ENCODE peak calls at places on chromosomes 6 and 20, in five cellular contexts. O, R, Q, W and J are unnamed samples. For H3K27me3, the result is how much of the 10 kb centered on the place peaks cover.

GRCh38 chr20:8805737-8806442 is 263.0 kb upstream of the PLCB4 start:
- DNase-seq in R (no peak), Q (no peak), W (no peak), O (no peak), J (no peak)

GRCh38 chr20:1844723-1845523 is 50.3 kb upstream of the SIRPA start:
- DNase-seq in Q (no peak), O (peak), W (no peak), R (no peak), J (no peak)

GRCh38 chr6:150635906-150636514 is 36.3 kb downstream of the PLEKHG1 start:
- DNase-seq in O (no peak), R (no peak), W (no peak), Q (no peak), J (no peak)

GRCh38 chr6:112881828-112882227 is 534.7 kb downstream of the RFPL4B start:
- DNase-seq in Q (no peak), O (no peak), W (no peak), R (no peak), J (no peak)

GRCh38 chr6:158646023-158646888 is 1.7 kb upstream of the DYNLT1 start:
- DNase-seq in W (no peak), O (no peak), Q (no peak), R (no peak), J (peak)

GRCh38 chr20:31476648-31477220 is 1.6 kb downstream of the REM1 start:
- DNase-seq in O (no peak), Q (no peak), R (no peak), W (no peak), J (no peak)

GRCh38 chr6:22575190-22575589 is 5.8 kb downstream of the HDGFL1 start:
- DNase-seq in W (no peak), O (no peak), Q (no peak), R (no peak), J (no peak)

GRCh38 chr6:113856571-113857564 is at the start of gene MARCKS:
- DNase-seq in O (peak), Q (peak), R (peak), W (peak), J (peak)

GRCh38 chr20:49695830-49696229 is 17.8 kb downstream of the B4GALT5 start:
- DNase-seq in R (no peak), Q (no peak), O (no peak), W (no peak), J (no peak)

GRCh38 chr20:49699200-49699992 is 14.3 kb downstream of the B4GALT5 start:
- DNase-seq in Q (no peak), R (no peak), W (no peak), O (no peak), J (no peak)

GRCh38 chr20:49698477-49698876 is 15.2 kb downstream of the B4GALT5 start:
- DNase-seq in W (no peak), R (no peak), Q (no peak), O (no peak), J (no peak)

GRCh38 chr20:49696594-49696993 is 17.1 kb downstream of the B4GALT5 start:
- DNase-seq in W (no peak), O (no peak), R (no peak), Q (no peak), J (no peak)

DNA sequence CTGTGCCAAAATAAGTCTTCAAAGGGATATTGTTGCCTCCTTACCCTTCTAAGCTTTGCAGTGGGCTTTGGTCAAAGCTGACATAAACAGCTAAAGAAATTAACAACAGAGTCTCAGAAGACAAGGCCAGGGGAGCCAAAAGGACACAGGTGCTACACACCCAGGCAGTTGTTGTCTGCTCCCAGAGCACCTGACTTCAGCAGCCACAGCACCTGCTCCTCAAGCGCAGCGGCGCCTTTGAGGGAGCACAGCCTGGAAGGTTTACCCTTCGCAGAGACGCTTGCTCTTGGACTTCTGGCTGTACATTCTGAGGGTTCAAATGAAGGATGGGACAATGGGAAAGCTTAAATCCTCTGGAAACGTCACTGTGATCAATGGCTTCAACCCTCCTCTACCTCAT is 16.6 kb downstream of the B4GALT5 start:
- DNase-seq in W (no peak), Q (no peak), O (no peak), R (no peak), J (no peak)
- H3K27ac ChIP-seq in W (no peak), Q (no peak), O (no peak), R (no peak), J (no peak)

DNA sequence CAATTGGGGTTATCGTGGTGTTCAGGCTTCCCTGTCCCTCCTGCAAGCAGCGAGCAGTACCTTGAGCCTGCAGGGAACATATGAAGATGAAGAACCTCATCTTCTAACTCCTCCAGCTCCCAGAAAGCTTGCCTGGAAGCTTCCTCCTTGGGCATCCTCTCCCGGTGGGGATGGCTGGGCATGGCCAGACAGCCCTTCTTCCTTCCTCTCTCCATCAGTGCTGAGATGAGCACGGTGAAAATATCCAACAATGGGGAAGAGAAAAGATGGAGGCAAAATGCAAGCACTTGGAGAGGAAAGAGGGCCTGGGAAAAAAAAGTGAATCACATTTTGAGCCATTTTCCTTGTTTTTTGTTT is 107.7 kb upstream of the FOXA2 start:
- DNase-seq in O (no peak), R (no peak), Q (no peak), W (no peak), J (no peak)
- H3K4me3 ChIP-seq in O (peak), R (peak), Q (no peak), W (no peak), J (no peak)

GRCh38 chr6:5994234-5994998 is 12.3 kb downstream of the NRN1 start:
- DNase-seq in O (no peak), Q (no peak), R (no peak), W (peak), J (no peak)
- H3K27me3 ChIP-seq in O (half or more), Q (under half), R (under half), W (under half), J (half or more)

GRCh38 chr20:4929686-4930397 is 71.5 kb downstream of the SLC23A2 start:
- DNase-seq in W (no peak), O (no peak), Q (no peak), R (no peak), J (no peak)

GRCh38 chr20:4924032-4924431 is 77.3 kb downstream of the SLC23A2 start:
- DNase-seq in W (no peak), Q (no peak), O (no peak), R (no peak), J (no peak)

GRCh38 chr20:4926531-4927156 is 74.7 kb downstream of the SLC23A2 start:
- DNase-seq in R (no peak), O (no peak), W (no peak), Q (no peak), J (no peak)

GRCh38 chr20:4922186-4922585 is 79.1 kb downstream of the SLC23A2 start:
- DNase-seq in Q (no peak), W (peak), O (no peak), R (no peak), J (no peak)

GRCh38 chr20:4925842-4926530 is 75.3 kb downstream of the SLC23A2 start:
- DNase-seq in W (no peak), R (no peak), O (peak), Q (peak), J (peak)
- H3K27ac ChIP-seq in W (no peak), R (peak), O (peak), Q (peak), J (peak)

DNA sequence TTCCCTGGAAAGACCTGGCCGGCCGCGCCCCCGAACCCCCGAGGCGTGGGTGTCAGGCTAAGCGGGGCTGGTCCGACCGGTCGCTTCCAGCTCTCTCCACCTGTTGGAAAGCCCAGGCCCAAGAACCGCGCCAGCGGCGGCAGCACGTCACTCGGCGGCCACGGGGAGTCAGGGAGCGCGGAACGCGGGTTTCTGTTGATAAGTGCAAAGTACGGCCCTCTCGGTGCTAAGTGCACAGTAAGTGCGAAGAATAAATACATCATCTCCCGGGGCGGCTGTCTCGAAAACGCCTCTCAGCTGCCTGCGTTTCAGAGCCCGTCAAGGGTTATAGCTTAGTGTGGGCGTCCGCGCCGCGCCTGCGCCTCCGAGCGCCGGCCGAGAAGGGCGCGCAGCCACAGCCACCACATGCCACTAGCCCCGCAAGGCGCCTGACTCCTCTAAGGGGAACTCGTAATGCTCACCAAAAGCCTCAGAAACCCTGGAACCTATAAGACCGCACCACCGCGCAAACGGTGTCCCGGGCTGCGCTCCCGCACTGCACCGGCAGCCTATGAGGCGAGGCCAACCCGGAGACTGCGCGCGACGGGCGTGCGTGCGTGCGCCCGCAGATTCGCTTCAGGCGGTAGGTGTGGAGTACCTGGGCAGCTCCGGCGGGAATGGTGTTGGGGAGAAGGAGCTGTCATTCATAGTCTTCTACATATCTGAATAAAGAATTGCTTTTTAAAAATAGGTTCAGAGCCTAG is 9.2 kb upstream of the TBX18 start:
- DNase-seq in R (no peak), W (peak), Q (no peak), O (peak), J (no peak)
- H3K4me3 ChIP-seq in R (peak), W (no peak), Q (no peak), O (peak), J (peak)

DNA sequence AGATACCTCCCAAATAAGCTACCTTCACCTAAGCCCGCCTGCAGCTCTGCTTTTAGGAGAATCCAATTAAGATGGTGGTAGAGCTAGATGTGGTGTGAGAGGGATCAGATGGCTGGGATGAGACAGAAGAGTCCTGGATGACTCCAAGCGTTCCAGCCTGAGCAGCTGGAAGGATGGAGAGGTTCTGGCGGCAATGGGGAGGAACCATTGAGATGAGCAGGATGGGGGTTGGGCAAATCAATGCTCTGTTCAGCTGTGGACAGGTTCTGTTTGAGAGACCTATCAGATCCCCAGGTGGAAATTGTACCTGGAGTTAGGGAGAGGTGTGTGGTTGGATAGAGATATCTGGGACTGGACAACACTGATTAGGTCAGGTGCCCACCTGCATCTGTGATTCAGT is 23.0 kb downstream of the PHACTR3 start:
- DNase-seq in O (no peak), W (no peak), R (no peak), Q (no peak), J (no peak)
- H3K27me3 ChIP-seq in O (under half), W (under half), R (under half), Q (under half), J (under half)